ENCODE peak calls at places on chromosomes 11 and 22, in eight cellular contexts. W is transverse colon; Z is GM03348; T is germinal center; M is effector CD4-positive, alpha-beta T cell; G is substantia nigra; J is HEK293T; R is activated CD8-positive, alpha-beta T cell treated with anti-CD3 and anti-CD28 coated beads for 36 hours. U is an unnamed sample.

GRCh38 chr11:109892321-109892794 is 200.8 kb upstream of the ZC3H12C start:
- DNase-seq in W (no peak), Z (no peak), T (no peak), M (no peak), G (no peak), J (no peak), R (no peak), U (no peak)

GRCh38 chr11:121452609-121453150 is at the start of gene SORL1-AS1:
- DNase-seq in W (peak), Z (no peak), T (no peak), M (peak), G (no peak), J (no peak), R (peak), U (peak)

GRCh38 chr22:29820941-29821789 is 16.9 kb downstream of the ASCC2 start:
- DNase-seq in W (peak), Z (peak), T (no peak), M (no peak), G (no peak), J (no peak), R (peak), U (peak)

GRCh38 chr11:71240865-71241691 is 11.3 kb downstream of the SHANK2 start:
- DNase-seq in W (peak), Z (peak), T (no peak), M (no peak), G (no peak), J (peak), R (no peak), U (peak)

GRCh38 chr22:17587631-17588030 is 24.3 kb downstream of the SLC25A18 start:
- DNase-seq in W (no peak), Z (no peak), T (no peak), M (no peak), G (no peak), J (no peak), R (no peak), U (no peak)

GRCh38 chr11:67486481-67487195 is 3.8 kb downstream of the AIP start:
- DNase-seq in W (peak), Z (no peak), T (peak), M (no peak), G (no peak), J (no peak), R (peak), U (no peak)

GRCh38 chr11:33912405-33913361 is 20.8 kb upstream of the LMO2 start:
- DNase-seq in W (no peak), Z (peak), T (peak), M (no peak), G (no peak), J (no peak), R (no peak), U (peak)

GRCh38 chr22:37284807-37285355 is 2.6 kb downstream of the CYTH4 start:
- DNase-seq in W (peak), Z (no peak), T (peak), M (peak), G (no peak), J (no peak), R (peak), U (peak)

GRCh38 chr11:99316761-99317475 is 296.2 kb downstream of the CNTN5 start:
- DNase-seq in W (no peak), Z (peak), T (no peak), M (no peak), G (no peak), J (no peak), R (no peak), U (no peak)

GRCh38 chr11:3152471-3153110 is 12.5 kb downstream of the OSBPL5 start:
- DNase-seq in W (no peak), Z (no peak), T (no peak), M (no peak), G (no peak), J (no peak), R (no peak), U (no peak)

GRCh38 chr11:132147464-132147863 is 777.0 kb downstream of the NTM start:
- DNase-seq in W (no peak), Z (no peak), T (no peak), M (no peak), G (no peak), J (no peak), R (no peak), U (no peak)

GRCh38 chr11:73376803-73377629 is 817 bp downstream of the RELT start:
- DNase-seq in W (peak), Z (peak), T (peak), M (peak), G (no peak), J (peak), R (peak), U (peak)

GRCh38 chr11:76237914-76238313 is 31.6 kb upstream of the WNT11 start:
- DNase-seq in W (no peak), Z (no peak), T (no peak), M (no peak), G (no peak), J (peak), R (no peak), U (peak)

GRCh38 chr11:69492201-69492991 is 10.9 kb downstream of the LINC01488 start:
- DNase-seq in W (no peak), Z (no peak), T (no peak), M (no peak), G (no peak), J (no peak), R (no peak), U (no peak)

GRCh38 chr11:90251599-90251998 is 28.8 kb upstream of the CHORDC1 start:
- DNase-seq in W (no peak), Z (no peak), T (no peak), M (no peak), G (no peak), J (no peak), R (no peak), U (no peak)

GRCh38 chr11:130020323-130020722 is 17.7 kb upstream of the PRDM10 start:
- DNase-seq in W (no peak), Z (no peak), T (no peak), M (no peak), G (no peak), J (no peak), R (no peak), U (no peak)

GRCh38 chr11:16986434-16987204 is 27.6 kb downstream of the PLEKHA7 start:
- DNase-seq in W (peak), Z (no peak), T (peak), M (no peak), G (no peak), J (peak), R (peak), U (no peak)

GRCh38 chr11:45858751-45859398 is 11.6 kb downstream of the CRY2 start:
- DNase-seq in W (no peak), Z (no peak), T (no peak), M (no peak), G (no peak), J (no peak), R (no peak), U (no peak)

GRCh38 chr11:14270690-14271542 is 88.1 kb downstream of the RRAS2 start:
- DNase-seq in W (no peak), Z (no peak), T (peak), M (no peak), G (no peak), J (no peak), R (peak), U (peak)

GRCh38 chr11:101848262-101848661 is 66.5 kb upstream of the CEP126 start:
- DNase-seq in W (no peak), Z (no peak), T (no peak), M (no peak), G (no peak), J (no peak), R (no peak), U (peak)

GRCh38 chr11:24131698-24132097 is 365.2 kb upstream of the LUZP2 start:
- DNase-seq in W (no peak), Z (no peak), T (no peak), M (no peak), G (no peak), J (no peak), R (no peak), U (no peak)

GRCh38 chr11:110878513-110878912 is 166.3 kb upstream of the ARHGAP20 start:
- DNase-seq in W (no peak), Z (no peak), T (no peak), M (no peak), G (no peak), J (no peak), R (no peak), U (no peak)

GRCh38 chr22:29205598-29206371 is at the start of gene EMID1:
- DNase-seq in W (peak), Z (peak), T (no peak), M (no peak), G (no peak), J (peak), R (peak), U (peak)

GRCh38 chr11:119999220-119999619 is 138.7 kb downstream of the TRIM29 start:
- DNase-seq in W (no peak), Z (no peak), T (no peak), M (no peak), G (no peak), J (no peak), R (no peak), U (peak)

GRCh38 chr11:73145986-73146575 is 4.0 kb upstream of the FCHSD2 start:
- DNase-seq in W (no peak), Z (no peak), T (no peak), M (no peak), G (no peak), J (no peak), R (no peak), U (no peak)

GRCh38 chr11:115324569-115325432 is 179.4 kb downstream of the CADM1 start:
- DNase-seq in W (peak), Z (peak), T (peak), M (no peak), G (no peak), J (peak), R (peak), U (peak)

GRCh38 chr11:10304495-10305261 is at the start of gene ADM:
- DNase-seq in W (peak), Z (peak), T (peak), M (no peak), G (peak), J (peak), R (peak), U (peak)

GRCh38 chr11:44286268-44286880 is 23.6 kb downstream of the ALX4 start:
- DNase-seq in W (peak), Z (peak), T (peak), M (peak), G (peak), J (peak), R (peak), U (peak)

GRCh38 chr11:28529540-28530410 is 421.6 kb downstream of the METTL15 start:
- DNase-seq in W (no peak), Z (peak), T (no peak), M (no peak), G (no peak), J (peak), R (no peak), U (peak)

GRCh38 chr11:77130763-77131513 is 2.9 kb downstream of the MYO7A start:
- DNase-seq in W (no peak), Z (peak), T (no peak), M (no peak), G (no peak), J (no peak), R (no peak), U (no peak)

GRCh38 chr22:41908409-41909289 is 6.2 kb downstream of the SHISA8 start:
- DNase-seq in W (no peak), Z (no peak), T (no peak), M (no peak), G (no peak), J (no peak), R (no peak), U (no peak)

GRCh38 chr11:126601550-126602215 is 246.2 kb downstream of the ST3GAL4 start:
- DNase-seq in W (no peak), Z (no peak), T (no peak), M (no peak), G (no peak), J (no peak), R (no peak), U (no peak)

GRCh38 chr11:78067704-78068103 is 4.0 kb downstream of the THRSP start:
- DNase-seq in W (no peak), Z (no peak), T (no peak), M (no peak), G (no peak), J (no peak), R (no peak), U (no peak)

GRCh38 chr11:77062924-77063323 is 3.8 kb upstream of the CAPN5 start:
- DNase-seq in W (no peak), Z (no peak), T (no peak), M (no peak), G (no peak), J (no peak), R (no peak), U (no peak)

GRCh38 chr22:45335854-45336492 is 26.2 kb downstream of the FAM118A start:
- DNase-seq in W (no peak), Z (no peak), T (no peak), M (no peak), G (no peak), J (no peak), R (no peak), U (no peak)

GRCh38 chr22:43399338-43399979 is 12.4 kb upstream of the MPPED1 start:
- DNase-seq in W (no peak), Z (no peak), T (no peak), M (no peak), G (no peak), J (peak), R (no peak), U (peak)

GRCh38 chr11:2223153-2223794 is 47.1 kb downstream of the ASCL2 start:
- DNase-seq in W (no peak), Z (no peak), T (no peak), M (no peak), G (no peak), J (no peak), R (no peak), U (no peak)

GRCh38 chr11:118924591-118925585 is 838 bp downstream of the BCL9L start:
- DNase-seq in W (peak), Z (peak), T (peak), M (no peak), G (no peak), J (peak), R (peak), U (peak)

GRCh38 chr11:121035823-121036222 is 11.9 kb downstream of the TBCEL start:
- DNase-seq in W (no peak), Z (no peak), T (no peak), M (no peak), G (no peak), J (no peak), R (peak), U (no peak)